ENCODE peak calls at places on chromosome 19, in ten cellular contexts. A, Y, D, J, Z, H, O, E, V and W are unnamed samples.

GRCh38 chr19:3403489-3404323 is 37.3 kb downstream of the NFIC start:
- DNase-seq in A (peak), Y (peak), D (no peak), J (no peak), Z (peak), H (no peak), O (peak), E (peak), V (no peak), W (peak)

GRCh38 chr19:50679177-50680125 is 30.2 kb downstream of the C19orf81 start:
- DNase-seq in A (peak), Y (peak), D (peak), J (peak), Z (peak), H (peak), O (peak), E (peak), V (peak), W (peak)

GRCh38 chr19:58395220-58395978 is at the start of gene RNF225:
- DNase-seq in A (no peak), Y (no peak), D (no peak), J (no peak), Z (no peak), H (no peak), O (no peak), E (no peak), V (peak), W (no peak)

GRCh38 chr19:3469638-3470499 is 10.5 kb downstream of the SMIM24 start:
- DNase-seq in A (no peak), Y (no peak), D (no peak), J (no peak), Z (no peak), H (no peak), O (no peak), E (no peak), V (no peak), W (no peak)

GRCh38 chr19:31946491-31946890 is 398.9 kb upstream of the ZNF507 start:
- DNase-seq in A (peak), Y (no peak), D (no peak), J (no peak), Z (no peak), H (no peak), O (no peak), E (no peak), V (no peak), W (no peak)

GRCh38 chr19:14943601-14944000 is 2.3 kb downstream of the OR7C2 start:
- DNase-seq in A (no peak), Y (no peak), D (no peak), J (no peak), Z (no peak), H (no peak), O (no peak), E (no peak), V (no peak), W (no peak)

GRCh38 chr19:11538232-11539036 is at the start of gene CNN1:
- DNase-seq in A (peak), Y (no peak), D (no peak), J (no peak), Z (peak), H (no peak), O (peak), E (peak), V (no peak), W (no peak)

GRCh38 chr19:40442328-40443130 is 1.6 kb downstream of the SERTAD3 start:
- DNase-seq in A (no peak), Y (no peak), D (no peak), J (no peak), Z (no peak), H (no peak), O (no peak), E (no peak), V (peak), W (no peak)

GRCh38 chr19:6947745-6948144 is 60.4 kb downstream of the ADGRE1 start:
- DNase-seq in A (no peak), Y (no peak), D (no peak), J (peak), Z (no peak), H (no peak), O (peak), E (peak), V (peak), W (no peak)

GRCh38 chr19:47886010-47886559 is at the start of gene SULT2A1:
- DNase-seq in A (no peak), Y (no peak), D (no peak), J (no peak), Z (no peak), H (no peak), O (no peak), E (no peak), V (no peak), W (no peak)